ENCODE peak calls at places on chromosomes 4 and X, in four cellular contexts. One of them, this sample, is unnamed.

GRCh38 chr4:85084371-85085170 is 118.1 kb upstream of the WDFY3 start:
- DNase-seq in GM23248: peak; percentile 74
- DNase-seq in choroid plexus epithelial cell: peak; percentile 91
- DNase-seq in H7: peak; percentile 2
- DNase-seq in this sample: peak; percentile 49

GRCh38 chr4:147772459-147772969 is 40.6 kb downstream of the ARHGAP10 start:
- DNase-seq in GM23248: peak; percentile 75
- DNase-seq in choroid plexus epithelial cell: peak; percentile 67
- DNase-seq in H7: no peak
- DNase-seq in this sample: peak; percentile 42

GRCh38 chr4:55906999-55907398 is 41.7 kb upstream of the CEP135 start:
- DNase-seq in GM23248: peak; percentile 45
- DNase-seq in choroid plexus epithelial cell: no peak
- DNase-seq in H7: no peak
- DNase-seq in this sample: no peak

GRCh38 chrX:94743478-94743877 is 1069.5 kb downstream of the FAM133A start:
- DNase-seq in GM23248: no peak
- DNase-seq in choroid plexus epithelial cell: no peak
- DNase-seq in H7: no peak
- DNase-seq in this sample: no peak

GRCh38 chrX:66200855-66201795 is 37.1 kb downstream of the HEPH start:
- DNase-seq in GM23248: peak; percentile 47
- DNase-seq in choroid plexus epithelial cell: peak; percentile 42
- DNase-seq in H7: no peak
- DNase-seq in this sample: no peak

GRCh38 chr4:26860922-26861433 is 337 bp downstream of the STIM2 start:
- DNase-seq in GM23248: peak; percentile 83
- DNase-seq in choroid plexus epithelial cell: peak; percentile 63
- DNase-seq in H7: peak; percentile 68
- DNase-seq in this sample: peak; percentile 59

GRCh38 chr4:118849867-118850812 is 14.2 kb upstream of the SEC24D start:
- DNase-seq in GM23248: peak; percentile 36
- DNase-seq in choroid plexus epithelial cell: peak; percentile 49
- DNase-seq in H7: peak; percentile 48
- DNase-seq in this sample: no peak

GRCh38 chr4:69999420-69999819 is 3.7 kb downstream of the STATH start:
- DNase-seq in GM23248: peak; percentile 45
- DNase-seq in choroid plexus epithelial cell: peak; percentile 19
- DNase-seq in H7: no peak
- DNase-seq in this sample: no peak

GRCh38 chr4:157702821-157703220 is 470.0 kb downstream of the GASK1B start:
- DNase-seq in GM23248: no peak
- DNase-seq in choroid plexus epithelial cell: no peak
- DNase-seq in H7: no peak
- DNase-seq in this sample: no peak

GRCh38 chr4:93809773-93810172 is 18.8 kb upstream of the ATOH1 start:
- DNase-seq in GM23248: no peak
- DNase-seq in choroid plexus epithelial cell: no peak
- DNase-seq in H7: no peak
- DNase-seq in this sample: no peak

GRCh38 chrX:21255207-21255606 is 119.0 kb upstream of the CNKSR2 start:
- DNase-seq in GM23248: no peak
- DNase-seq in choroid plexus epithelial cell: no peak
- DNase-seq in H7: no peak
- DNase-seq in this sample: no peak

DNA sequence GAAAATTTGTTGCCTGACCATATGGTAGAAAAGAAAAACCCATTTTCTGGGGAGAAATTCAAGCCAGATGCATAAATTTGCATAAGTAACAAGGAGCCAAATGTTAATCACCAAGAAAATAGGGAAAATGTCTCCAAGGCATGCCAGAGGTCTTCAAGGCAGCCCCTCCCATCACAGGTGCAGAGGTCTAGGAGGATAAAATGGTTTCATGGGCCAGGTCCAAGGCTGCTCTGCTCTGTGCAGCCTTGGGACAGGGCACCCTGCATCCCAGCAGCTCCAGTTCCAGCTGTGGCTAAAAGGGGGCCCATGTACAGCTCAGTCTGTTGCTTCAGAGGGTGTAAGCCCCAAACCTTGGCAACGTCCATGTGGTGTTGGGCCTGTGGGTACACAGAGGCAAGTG is 200.0 kb downstream of the LARP7 start:
- DNase-seq in GM23248: no peak
- DNase-seq in choroid plexus epithelial cell: no peak
- DNase-seq in H7: no peak
- DNase-seq in this sample: no peak
- H3K4me3 ChIP-seq in GM23248: no peak overlapping the region
- H3K4me3 ChIP-seq in choroid plexus epithelial cell: no peak overlapping the region
- H3K4me3 ChIP-seq in H7: no peak overlapping the region
- H3K4me3 ChIP-seq in this sample: no peak overlapping the region

DNA sequence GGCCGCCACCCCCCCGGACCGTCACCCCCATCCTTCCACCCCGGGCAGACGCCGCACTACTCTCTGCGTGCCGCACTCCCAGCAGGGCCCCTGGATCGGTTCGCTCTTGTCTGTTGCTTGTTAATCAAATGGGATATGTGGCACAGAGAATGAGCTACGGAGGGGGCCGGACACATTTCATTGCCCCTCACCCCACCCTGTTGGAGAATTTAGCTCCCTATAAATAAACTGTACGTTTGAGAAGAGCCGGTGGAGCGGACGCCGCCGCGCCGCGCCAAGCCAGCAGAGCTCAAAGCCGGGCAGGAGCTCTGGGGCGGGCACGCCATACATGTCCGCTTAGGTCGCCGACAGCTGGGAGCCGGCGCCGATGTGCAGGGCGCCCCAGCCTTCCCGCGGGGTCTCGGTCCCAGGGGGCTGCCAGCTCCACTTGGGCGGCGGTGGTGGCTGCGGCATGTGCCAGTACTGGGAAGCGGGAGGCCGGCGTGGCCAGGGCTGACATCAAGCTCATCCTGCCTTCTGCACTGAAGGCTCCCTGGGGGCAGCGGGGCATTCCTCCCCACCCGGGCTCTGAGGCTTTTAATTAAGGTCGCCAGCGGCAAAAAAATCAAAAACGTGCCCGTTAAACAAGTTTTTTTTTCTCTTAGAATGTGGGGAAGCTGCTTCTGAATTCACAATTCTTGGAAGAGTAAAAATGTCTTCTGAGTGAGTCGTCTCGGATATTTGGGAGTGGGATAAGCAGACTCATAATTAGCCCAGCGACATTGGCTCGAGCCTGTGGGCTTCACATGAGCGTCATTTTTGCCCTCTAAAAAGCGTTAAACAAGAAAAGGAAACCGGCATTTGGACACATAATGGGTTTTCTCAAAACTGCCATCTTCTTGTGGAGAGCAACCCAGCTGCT is 1.1 kb upstream of the PCDH19 start:
- DNase-seq in GM23248: peak; percentile 18
- DNase-seq in choroid plexus epithelial cell: no peak
- DNase-seq in H7: peak; percentile 73
- DNase-seq in this sample: no peak
- H3K4me3 ChIP-seq in GM23248: peak overlapping the region; percentile 40
- H3K4me3 ChIP-seq in choroid plexus epithelial cell: no peak overlapping the region
- H3K4me3 ChIP-seq in H7: peak overlapping the region; percentile 23
- H3K4me3 ChIP-seq in this sample: no peak overlapping the region

GRCh38 chr4:95544433-95545103 is 4.2 kb downstream of the UNC5C start:
- DNase-seq in GM23248: no peak
- DNase-seq in choroid plexus epithelial cell: peak; percentile 18
- DNase-seq in H7: no peak
- DNase-seq in this sample: no peak

GRCh38 chr4:95540227-95540626 is 8.5 kb downstream of the UNC5C start:
- DNase-seq in GM23248: no peak
- DNase-seq in choroid plexus epithelial cell: no peak
- DNase-seq in H7: no peak
- DNase-seq in this sample: no peak

GRCh38 chr4:95541094-95541493 is 7.7 kb downstream of the UNC5C start:
- DNase-seq in GM23248: no peak
- DNase-seq in choroid plexus epithelial cell: no peak
- DNase-seq in H7: no peak
- DNase-seq in this sample: no peak

GRCh38 chr4:95539056-95539455 is 9.7 kb downstream of the UNC5C start:
- DNase-seq in GM23248: no peak
- DNase-seq in choroid plexus epithelial cell: no peak
- DNase-seq in H7: no peak
- DNase-seq in this sample: no peak

GRCh38 chr4:95541889-95542607 is 6.7 kb downstream of the UNC5C start:
- DNase-seq in GM23248: no peak
- DNase-seq in choroid plexus epithelial cell: no peak
- DNase-seq in H7: no peak
- DNase-seq in this sample: no peak
- H3K4me3 ChIP-seq in GM23248: no peak overlapping the region
- H3K4me3 ChIP-seq in choroid plexus epithelial cell: no peak overlapping the region
- H3K4me3 ChIP-seq in H7: no peak overlapping the region
- H3K4me3 ChIP-seq in this sample: no peak overlapping the region

DNA sequence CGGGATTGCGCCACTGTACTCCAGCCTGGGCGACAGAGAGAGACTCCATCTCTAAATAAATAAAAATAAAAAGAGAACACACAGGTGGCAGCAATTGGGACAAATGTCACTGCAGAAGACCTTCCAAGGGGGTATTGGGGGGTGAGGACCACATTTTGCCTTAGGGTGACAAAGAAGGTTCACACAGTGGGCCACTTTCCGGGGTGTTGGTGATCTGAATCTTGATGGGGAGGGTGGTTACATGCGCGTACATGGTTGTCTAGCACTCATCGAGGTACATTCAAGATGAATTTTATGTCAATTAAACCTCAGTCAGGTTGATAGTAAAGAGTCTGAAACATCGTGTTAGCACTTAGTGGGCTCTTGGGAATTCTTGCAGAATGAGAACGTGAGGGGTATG is 20.5 kb upstream of the TMSB4X start:
- DNase-seq in GM23248: no peak
- DNase-seq in choroid plexus epithelial cell: no peak
- DNase-seq in H7: no peak
- DNase-seq in this sample: no peak
- H3K4me3 ChIP-seq in GM23248: no peak overlapping the region
- H3K4me3 ChIP-seq in choroid plexus epithelial cell: no peak overlapping the region
- H3K4me3 ChIP-seq in H7: no peak overlapping the region
- H3K4me3 ChIP-seq in this sample: no peak overlapping the region

GRCh38 chr4:154560824-154561231 is 2.0 kb upstream of the FGB start:
- DNase-seq in GM23248: peak; percentile 62
- DNase-seq in choroid plexus epithelial cell: peak; percentile 88
- DNase-seq in H7: no peak
- DNase-seq in this sample: no peak

GRCh38 chr4:154559141-154559841 is 3.5 kb upstream of the FGB start:
- DNase-seq in GM23248: peak; percentile 67
- DNase-seq in choroid plexus epithelial cell: peak; percentile 86
- DNase-seq in H7: peak; percentile 27
- DNase-seq in this sample: peak; percentile 35

GRCh38 chr4:154562697-154563254 is at the start of gene FGB:
- DNase-seq in GM23248: no peak
- DNase-seq in choroid plexus epithelial cell: no peak
- DNase-seq in H7: no peak
- DNase-seq in this sample: no peak

GRCh38 chr4:154564311-154564710 is 1.5 kb downstream of the FGB start:
- DNase-seq in GM23248: no peak
- DNase-seq in choroid plexus epithelial cell: no peak
- DNase-seq in H7: no peak
- DNase-seq in this sample: no peak

DNA sequence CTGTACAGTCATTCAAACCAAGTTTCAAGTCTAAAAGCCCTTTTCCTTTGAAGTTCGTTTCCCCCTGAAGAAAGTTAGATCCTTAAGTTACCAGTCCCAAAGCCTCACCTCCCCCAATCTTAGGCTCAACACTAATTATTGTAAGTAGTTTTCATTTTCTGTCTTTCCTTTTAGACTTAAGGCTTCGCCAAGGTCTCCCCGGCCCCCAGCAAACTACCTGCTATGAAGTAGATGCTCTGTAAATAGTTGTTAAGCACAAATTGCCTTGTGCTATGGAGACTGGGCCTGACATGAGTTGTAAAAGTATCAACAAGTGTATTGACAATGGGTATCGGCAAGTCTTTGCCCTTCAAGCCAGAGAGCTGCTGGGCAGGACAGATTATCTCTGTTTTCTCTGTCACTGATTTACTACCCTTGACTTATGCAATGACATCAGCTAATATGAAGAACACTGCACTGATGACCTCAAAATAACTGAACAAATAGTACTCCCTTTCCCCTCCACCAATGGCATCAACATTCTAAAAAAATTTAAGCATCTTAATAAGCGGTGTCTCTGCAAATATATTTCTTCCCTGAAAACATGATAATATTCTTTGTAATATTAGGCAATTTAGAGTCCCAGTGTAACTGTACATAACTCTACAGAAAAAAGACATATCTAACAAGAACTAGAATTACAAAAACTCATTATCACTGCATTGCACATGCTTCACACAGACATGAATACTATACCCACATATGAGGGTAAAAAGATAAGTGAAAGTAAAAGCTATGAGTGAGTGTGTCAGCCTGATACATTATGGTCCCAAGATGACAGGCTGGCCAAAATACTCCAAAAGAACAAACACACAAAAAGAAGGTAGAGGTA is 2.6 kb upstream of the FGB start:
- DNase-seq in GM23248: no peak
- DNase-seq in choroid plexus epithelial cell: peak; percentile 14
- DNase-seq in H7: no peak
- DNase-seq in this sample: no peak
- H3K4me3 ChIP-seq in GM23248: no peak overlapping the region
- H3K4me3 ChIP-seq in choroid plexus epithelial cell: no peak overlapping the region
- H3K4me3 ChIP-seq in H7: no peak overlapping the region
- H3K4me3 ChIP-seq in this sample: no peak overlapping the region

GRCh38 chrX:39513836-39514235 is 583.9 kb downstream of the BCOR start:
- DNase-seq in GM23248: peak; percentile 41
- DNase-seq in choroid plexus epithelial cell: no peak
- DNase-seq in H7: no peak
- DNase-seq in this sample: no peak

GRCh38 chrX:39519566-39520301 is 578.0 kb downstream of the BCOR start:
- DNase-seq in GM23248: no peak
- DNase-seq in choroid plexus epithelial cell: no peak
- DNase-seq in H7: peak; percentile 29
- DNase-seq in this sample: peak; percentile 41

GRCh38 chrX:39516399-39516798 is 581.4 kb downstream of the BCOR start:
- DNase-seq in GM23248: no peak
- DNase-seq in choroid plexus epithelial cell: no peak
- DNase-seq in H7: peak; percentile 23
- DNase-seq in this sample: peak; percentile 74

GRCh38 chrX:39519213-39519544 is 578.6 kb downstream of the BCOR start:
- DNase-seq in GM23248: peak; percentile 30
- DNase-seq in choroid plexus epithelial cell: peak; percentile 43
- DNase-seq in H7: no peak
- DNase-seq in this sample: no peak

GRCh38 chrX:39518451-39519212 is 579.1 kb downstream of the BCOR start:
- DNase-seq in GM23248: peak; percentile 28
- DNase-seq in choroid plexus epithelial cell: no peak
- DNase-seq in H7: peak; percentile 52
- DNase-seq in this sample: no peak
- H3K4me3 ChIP-seq in GM23248: no peak overlapping the region
- H3K4me3 ChIP-seq in choroid plexus epithelial cell: no peak overlapping the region
- H3K4me3 ChIP-seq in H7: no peak overlapping the region
- H3K4me3 ChIP-seq in this sample: no peak overlapping the region

This sample was measured in WERI-Rb-1.